ENCODE peak calls at places on chromosomes 3 and 15, in seven cellular contexts. G is natural killer cell, X is NCI-H1092 treated with DMSO at 0.1 percent for 48 hours, J is T-helper 2 cell, H is lower lobe of right lung, W is NCI-H446, V is AG04450. L is an unnamed sample.

GRCh38 chr3:10505791-10506585 is 602 bp upstream of the ATP2B2 start:
- DNase-seq in W (no peak), H (no peak), J (no peak), V (no peak), G (no peak), X (peak; percentile 43), L (peak; percentile 57)

GRCh38 chr15:57133127-57133968 is 214.9 kb downstream of the TCF12 start:
- DNase-seq in J (no peak), V (no peak), W (peak; percentile 52), X (peak; percentile 20), H (no peak), G (no peak), L (peak; percentile 59)

GRCh38 chr3:59773970-59774369 is 724.1 kb upstream of the CFAP20DC start:
- DNase-seq in J (no peak), X (peak; percentile 56), H (no peak), W (peak; percentile 56), V (no peak), G (no peak), L (peak; percentile 2)

GRCh38 chr15:71043373-71043772 is 71.9 kb upstream of the THSD4 start:
- DNase-seq in X (no peak), W (no peak), V (no peak), H (no peak), G (no peak), J (no peak), L (no peak)

GRCh38 chr3:30886888-30887287 is 7.6 kb downstream of the GADL1 start:
- DNase-seq in J (no peak), H (no peak), X (no peak), G (no peak), W (no peak), V (no peak), L (no peak)

GRCh38 chr15:88382482-88382983 is 84.7 kb downstream of the MRPL46 start:
- DNase-seq in H (no peak), W (no peak), G (no peak), V (no peak), X (no peak), J (no peak), L (peak; percentile 19)

GRCh38 chr15:95874625-95875024 is 455.9 kb upstream of the NR2F2 start:
- DNase-seq in H (no peak), G (no peak), X (no peak), J (no peak), V (no peak), W (no peak), L (no peak)

GRCh38 chr3:73502609-73503560 is 121.9 kb downstream of the PDZRN3 start:
- DNase-seq in G (no peak), V (peak; percentile 85), W (peak; percentile 3), J (no peak), H (no peak), X (peak; percentile 74), L (peak; percentile 71)

GRCh38 chr15:79644091-79644490 is 212.0 kb downstream of the MINAR1 start:
- DNase-seq in V (peak; percentile 24), J (no peak), H (no peak), X (no peak), G (no peak), W (no peak), L (no peak)

GRCh38 chr3:66592061-66592875 is 91.4 kb upstream of the LRIG1 start:
- DNase-seq in X (no peak), G (no peak), J (no peak), W (no peak), H (no peak), V (no peak), L (no peak)

GRCh38 chr3:48268381-48268935 is 27.6 kb downstream of the ZNF589 start:
- DNase-seq in J (no peak), X (no peak), W (no peak), V (no peak), H (peak; percentile 45), G (no peak), L (no peak)

GRCh38 chr15:89299896-89300295 is 34.7 kb downstream of the POLG start:
- DNase-seq in H (no peak), G (no peak), J (no peak), V (peak; percentile 13), W (no peak), X (no peak), L (no peak)

GRCh38 chr3:168876346-168877035 is 780.8 kb upstream of the GOLIM4 start:
- DNase-seq in W (no peak), X (no peak), G (no peak), J (no peak), V (no peak), H (no peak), L (no peak)

GRCh38 chr3:16533928-16534913 is 20.7 kb upstream of the RFTN1 start:
- DNase-seq in H (no peak), J (no peak), X (peak; percentile 5), W (no peak), V (no peak), G (no peak), L (peak; percentile 30)

GRCh38 chr3:172673210-172673679 is 37.6 kb downstream of the NCEH1 start:
- DNase-seq in W (peak; percentile 27), H (peak; percentile 73), G (no peak), V (no peak), J (no peak), X (peak; percentile 68), L (peak; percentile 68)

GRCh38 chr3:144521131-144521530 is 549.5 kb downstream of the DIPK2A start:
- DNase-seq in W (no peak), X (no peak), V (no peak), H (no peak), G (no peak), J (no peak), L (peak; percentile 74)

GRCh38 chr3:119206611-119207511 is 33.5 kb downstream of the UPK1B start:
- DNase-seq in J (no peak), V (no peak), W (no peak), G (no peak), H (no peak), X (no peak), L (peak; percentile 51)

GRCh38 chr3:95302044-95302443 is 1239.2 kb downstream of the NSUN3 start:
- DNase-seq in J (no peak), W (no peak), V (peak; percentile 11), G (no peak), X (no peak), H (no peak), L (no peak)

GRCh38 chr3:193711964-193712598 is 119.1 kb downstream of the OPA1 start:
- DNase-seq in J (no peak), G (no peak), X (peak; percentile 97), W (no peak), H (no peak), V (no peak), L (no peak)

GRCh38 chr3:120560304-120561250 is 35.6 kb upstream of the NDUFB4 start:
- DNase-seq in X (no peak), V (no peak), H (no peak), G (no peak), W (no peak), J (no peak), L (no peak)

GRCh38 chr3:15805756-15806266 is 8.0 kb upstream of the ANKRD28 start:
- DNase-seq in H (no peak), W (no peak), X (no peak), V (no peak), G (no peak), J (no peak), L (no peak)

GRCh38 chr3:55486857-55487375 is at the start of gene WNT5A:
- DNase-seq in X (peak; percentile 22), J (no peak), W (no peak), V (no peak), H (peak; percentile 67), G (no peak), L (peak; percentile 45)